ENCODE peak calls at places on chromosomes 1 and 21, in four cellular contexts. E is H1, A is prostate gland, I is HCT116. H is an unnamed sample.

GRCh38 chr1:183243190-183244065 is 57.4 kb downstream of the LAMC2 start:
- DNase-seq in E (no peak), A (no peak), I (no peak), H (no peak)

GRCh38 chr1:71542155-71542554 is 461.3 kb upstream of the ZRANB2 start:
- DNase-seq in E (no peak), A (no peak), I (no peak), H (no peak)

GRCh38 chr1:101509370-101509769 is 272.6 kb downstream of the S1PR1 start:
- DNase-seq in E (no peak), A (no peak), I (no peak), H (no peak)

GRCh38 chr1:204274441-204274840 is 60.7 kb upstream of the GOLT1A start:
- DNase-seq in E (no peak), A (no peak), I (no peak), H (no peak)

GRCh38 chr1:201999625-202000238 is 10.7 kb upstream of the ELF3 start:
- DNase-seq in E (no peak), A (no peak), I (no peak), H (peak)

GRCh38 chr1:231410041-231410591 is 12.0 kb downstream of the EGLN1 start:
- DNase-seq in E (no peak), A (no peak), I (no peak), H (no peak)

GRCh38 chr1:244915736-244916135 is 51.4 kb upstream of the HNRNPU start:
- DNase-seq in E (no peak), A (no peak), I (no peak), H (no peak)

GRCh38 chr1:113455374-113455773 is 65.1 kb downstream of the MAGI3 start:
- DNase-seq in E (no peak), A (no peak), I (no peak), H (no peak)

GRCh38 chr1:207698822-207699483 is 52.9 kb upstream of the CD46 start:
- DNase-seq in E (peak), A (peak), I (peak), H (peak)

GRCh38 chr1:119482517-119483425 is 24.2 kb upstream of the HSD3B1 start:
- DNase-seq in E (no peak), A (no peak), I (no peak), H (no peak)

GRCh38 chr1:84476225-84476624 is 2.8 kb upstream of the RPF1 start:
- DNase-seq in E (no peak), A (no peak), I (no peak), H (no peak)

GRCh38 chr21:41871302-41872030 is 7.7 kb downstream of the PRDM15 start:
- DNase-seq in E (no peak), A (no peak), I (no peak), H (no peak)

GRCh38 chr1:31745071-31745897 is 18.9 kb downstream of the ADGRB2 start:
- DNase-seq in E (peak), A (peak), I (no peak), H (peak)

GRCh38 chr21:28745131-28746055 is 247.3 kb downstream of the LTN1 start:
- DNase-seq in E (peak), A (peak), I (peak), H (peak)

GRCh38 chr1:30450818-30451233 is 272.6 kb downstream of the MATN1 start:
- DNase-seq in E (peak), A (no peak), I (no peak), H (no peak)

GRCh38 chr21:44785620-44786344 is 15.8 kb downstream of the UBE2G2 start:
- DNase-seq in E (no peak), A (peak), I (no peak), H (no peak)

GRCh38 chr21:27158967-27159366 is 192.1 kb upstream of the ADAMTS5 start:
- DNase-seq in E (no peak), A (no peak), I (no peak), H (no peak)

GRCh38 chr21:16502273-16502672 is 772.5 kb downstream of the USP25 start:
- DNase-seq in E (no peak), A (no peak), I (no peak), H (no peak)

GRCh38 chr1:210288106-210288505 is 40.6 kb upstream of the HHAT start:
- DNase-seq in E (no peak), A (no peak), I (no peak), H (no peak)

GRCh38 chr1:224300346-224300745 is 29.6 kb downstream of the NVL start:
- DNase-seq in E (no peak), A (no peak), I (no peak), H (no peak)

GRCh38 chr1:231200417-231201031 is 38.7 kb downstream of the TRIM67 start:
- DNase-seq in E (no peak), A (no peak), I (no peak), H (no peak)

GRCh38 chr1:164803366-164803765 is 244.4 kb downstream of the PBX1 start:
- DNase-seq in E (no peak), A (no peak), I (no peak), H (no peak)
- TF ChIP-seq POLR2AphosphoS5 in E (no peak), A (no peak), I (no peak), H (no peak)

GRCh38 chr1:23325393-23325792 is 18.7 kb downstream of the HNRNPR start:
- DNase-seq in E (no peak), A (no peak), I (no peak), H (no peak)
- TF ChIP-seq POLR2A in E (no peak), A (no peak), I (no peak), H (no peak)

DNA sequence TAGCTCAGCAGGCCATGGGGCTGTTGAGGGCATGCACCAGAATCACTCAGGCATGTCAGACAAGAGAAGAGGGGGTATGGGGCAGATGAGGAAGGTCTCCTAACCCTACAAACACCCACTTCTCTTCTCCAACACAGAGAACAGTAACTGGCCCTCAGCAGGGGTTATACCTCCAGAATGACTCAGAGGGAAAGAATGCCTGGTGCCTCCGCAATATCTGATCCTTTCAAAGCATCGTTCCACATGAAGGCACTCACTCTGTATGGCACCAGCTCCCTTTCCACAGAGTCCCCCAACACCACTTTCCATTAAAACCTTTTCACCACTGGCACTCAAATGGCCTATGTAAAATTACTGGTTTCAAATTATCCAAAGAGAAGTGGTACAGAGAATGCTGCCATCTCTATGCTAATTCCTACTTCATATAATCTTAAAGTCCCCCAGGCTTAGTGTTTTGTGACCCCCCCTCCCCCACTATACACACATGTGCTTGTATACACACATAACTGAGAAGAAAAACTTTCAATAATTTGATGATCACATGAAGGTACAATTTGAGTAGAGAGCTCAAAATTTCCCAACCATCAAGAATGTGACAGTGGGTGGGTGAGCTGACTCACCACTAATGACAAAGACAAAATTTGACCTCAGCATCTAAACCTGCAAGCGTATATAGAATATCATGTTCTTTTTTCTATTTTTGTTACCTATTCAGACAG is 91.5 kb downstream of the SIPA1L2 start:
- DNase-seq in E (peak), A (no peak), I (peak), H (no peak)
- H3K4me3 ChIP-seq in E (no peak), A (no peak), I (peak), H (no peak)

GRCh38 chr1:228737613-228738012 is 2.3 kb downstream of the RHOU start:
- DNase-seq in E (no peak), A (no peak), I (no peak), H (no peak)
- TF ChIP-seq POLR2AphosphoS5 in E (no peak), A (no peak), I (no peak), H (no peak)

GRCh38 chr1:12069616-12070244 is 6.6 kb downstream of the TNFRSF8 start:
- DNase-seq in E (no peak), A (no peak), I (no peak), H (no peak)

GRCh38 chr1:12064073-12064969 is 1.2 kb downstream of the TNFRSF8 start:
- DNase-seq in E (no peak), A (no peak), I (no peak), H (no peak)

GRCh38 chr1:12065872-12066271 is 2.8 kb downstream of the TNFRSF8 start:
- DNase-seq in E (no peak), A (no peak), I (no peak), H (no peak)

GRCh38 chr1:12071892-12072291 is 8.8 kb downstream of the TNFRSF8 start:
- DNase-seq in E (no peak), A (no peak), I (no peak), H (no peak)

DNA sequence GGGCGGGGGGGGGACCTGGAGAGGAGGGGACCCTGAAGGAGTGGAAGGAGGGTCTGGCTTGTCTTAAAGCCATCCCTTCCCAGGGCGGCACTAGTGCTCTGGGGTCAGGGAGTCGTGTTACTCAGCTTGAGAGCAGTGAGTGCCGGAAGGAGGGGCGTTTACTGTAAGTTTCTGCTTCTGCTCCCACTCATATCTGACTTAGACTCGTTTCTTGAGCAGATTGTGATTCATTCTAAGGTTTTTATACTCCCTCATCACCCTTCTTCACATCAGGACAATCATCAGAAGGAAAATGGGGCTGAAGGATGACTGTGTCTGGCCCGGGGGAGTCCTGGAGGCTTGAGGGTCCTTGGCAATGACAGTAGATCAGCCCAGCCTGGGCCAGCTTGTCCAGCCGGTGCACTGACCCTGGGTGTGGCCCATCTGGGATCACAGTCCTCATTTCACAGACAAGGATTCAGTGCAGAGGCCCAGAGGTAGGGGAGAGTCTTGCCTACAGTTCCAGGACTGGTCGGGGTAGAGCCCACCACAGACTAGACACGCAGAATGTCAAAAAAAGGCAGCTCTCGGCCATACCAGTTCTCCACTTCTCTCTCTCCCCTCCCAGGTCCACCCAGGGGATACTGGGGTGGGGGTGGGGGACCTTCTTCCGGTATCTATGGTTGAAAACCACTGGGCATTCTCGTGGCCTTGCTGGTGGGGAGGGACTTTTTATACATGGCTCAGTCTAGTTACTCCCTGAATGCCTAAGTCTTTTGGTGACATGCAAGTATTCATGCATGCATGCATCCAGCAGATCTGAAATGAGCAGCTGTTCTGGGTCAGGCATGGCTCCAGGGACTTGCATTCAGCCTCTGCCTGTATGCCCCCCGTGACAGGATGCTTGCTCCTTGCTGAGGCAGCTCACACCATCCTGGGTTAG is 5.1 kb downstream of the TNFRSF8 start:
- DNase-seq in E (peak), A (no peak), I (no peak), H (no peak)
- TF ChIP-seq POLR2A in E (no peak), A (no peak), I (no peak), H (no peak)

GRCh38 chr1:1358433-1359201 is at the start of gene MXRA8:
- DNase-seq in E (peak), A (no peak), I (no peak), H (no peak)
- H3K4me3 ChIP-seq in E (no peak), A (peak), I (no peak), H (peak)

H was measured in stomach.